ENCODE peak calls at places on chromosomes 7 and 10, in four cellular contexts. I is coronary artery; J is stimulated activated CD8-positive, alpha-beta memory T cell treated with anti-CD3 and anti-CD28 coated beads, Interleukin-7, amount 100 ng/mL, for 24 hours; B is NCI-H446. S is an unnamed sample.

GRCh38 chr7:101625076-101625914 is 3.8 kb downstream of the MYL10 start:
- DNase-seq in J (no peak), I (no peak), B (no peak), S (no peak)

GRCh38 chr10:28367865-28368541 is 65.1 kb upstream of the MPP7 start:
- DNase-seq in I (no peak), J (peak), B (no peak), S (no peak)

GRCh38 chr10:48199580-48200377 is 74.7 kb downstream of the FRMPD2 start:
- DNase-seq in B (no peak), I (no peak), J (no peak), S (no peak)

GRCh38 chr10:24953350-24954074 is 1.1 kb upstream of the PRTFDC1 start:
- DNase-seq in I (no peak), B (no peak), J (no peak), S (no peak)

GRCh38 chr7:72187179-72187578 is 225.0 kb downstream of the CALN1 start:
- DNase-seq in I (no peak), B (no peak), J (no peak), S (no peak)

GRCh38 chr10:126235979-126236851 is 152.1 kb downstream of the ADAM12 start:
- DNase-seq in J (no peak), B (no peak), I (no peak), S (no peak)

GRCh38 chr10:11682896-11683295 is 59.3 kb upstream of the ECHDC3 start:
- DNase-seq in B (no peak), J (no peak), I (no peak), S (no peak)

GRCh38 chr7:44536090-44536489 is 5.0 kb downstream of the NPC1L1 start:
- DNase-seq in B (no peak), I (no peak), J (no peak), S (no peak)

GRCh38 chr10:35848412-35848811 is 206.3 kb upstream of the FZD8 start:
- DNase-seq in I (no peak), B (no peak), J (no peak), S (no peak)

GRCh38 chr10:69492746-69493462 is 41.6 kb downstream of the TSPAN15 start:
- DNase-seq in B (no peak), J (no peak), I (no peak), S (no peak)

GRCh38 chr10:49081532-49082275 is 33.6 kb downstream of the VSTM4 start:
- DNase-seq in I (no peak), J (no peak), B (no peak), S (no peak)

GRCh38 chr10:67602268-67602950 is 93.6 kb downstream of the CTNNA3 start:
- DNase-seq in I (no peak), J (no peak), B (no peak), S (no peak)

GRCh38 chr10:99534939-99535763 is 2.4 kb downstream of the NKX2-3 start:
- DNase-seq in J (no peak), B (no peak), I (no peak), S (peak)

GRCh38 chr7:77657427-77658331 is 38.6 kb upstream of the RSBN1L start:
- DNase-seq in B (no peak), J (no peak), I (no peak), S (no peak)

GRCh38 chr10:33273295-33274002 is 61.0 kb downstream of the NRP1 start:
- DNase-seq in I (peak), J (no peak), B (peak), S (peak)

GRCh38 chr7:149821191-149822148 is 16.7 kb upstream of the ZNF862 start:
- DNase-seq in B (no peak), J (no peak), I (no peak), S (no peak)

GRCh38 chr10:75111906-75112703 is 649 bp downstream of the SAMD8 start:
- DNase-seq in I (peak), B (no peak), J (no peak), S (peak)

GRCh38 chr7:11458736-11459483 is 373.1 kb downstream of the THSD7A start:
- DNase-seq in I (no peak), B (no peak), J (no peak), S (no peak)

GRCh38 chr7:133746305-133746704 is 380.8 kb upstream of the LRGUK start:
- DNase-seq in B (no peak), I (no peak), J (no peak), S (no peak)